ENCODE peak calls at places on chromosomes 11 and 22, in five cellular contexts. F, J, H, Q and K are unnamed samples.

GRCh38 chr22:46620588-46621242 is 529 bp downstream of the GRAMD4 start:
- DNase-seq in F (no peak), J (no peak), H (no peak), Q (no peak), K (no peak)

GRCh38 chr22:18033204-18033998 is 9.0 kb upstream of the MICAL3 start:
- DNase-seq in F (no peak), J (no peak), H (peak; percentile 41), Q (no peak), K (peak; percentile 59)

GRCh38 chr22:22820626-22821025 is 67.0 kb upstream of the IGLL5 start:
- DNase-seq in F (no peak), J (no peak), H (no peak), Q (no peak), K (no peak)

GRCh38 chr22:47929073-47929472 is 1166.6 kb downstream of the TBC1D22A start:
- DNase-seq in F (no peak), J (no peak), H (no peak), Q (no peak), K (no peak)

GRCh38 chr11:33040127-33040861 is 922 bp downstream of the TCP11L1 start:
- DNase-seq in F (peak; percentile 34), J (no peak), H (peak; percentile 44), Q (no peak), K (no peak)

GRCh38 chr22:19687561-19688300 is 26.6 kb upstream of the SEPTIN5 start:
- DNase-seq in F (no peak), J (no peak), H (no peak), Q (no peak), K (no peak)

GRCh38 chr22:39309881-39310714 is 9.3 kb downstream of the RPL3 start:
- DNase-seq in F (peak; percentile 70), J (no peak), H (peak; percentile 58), Q (no peak), K (peak; percentile 88)

GRCh38 chr11:76166314-76166713 is 40.0 kb downstream of the WNT11 start:
- DNase-seq in F (no peak), J (no peak), H (no peak), Q (no peak), K (no peak)

GRCh38 chr22:16966251-16966650 is 41.8 kb downstream of the GAB4 start:
- DNase-seq in F (no peak), J (no peak), H (no peak), Q (no peak), K (no peak)

GRCh38 chr11:102552447-102553200 is 22.1 kb upstream of the MMP7 start:
- DNase-seq in F (peak; percentile 45), J (no peak), H (peak; percentile 65), Q (no peak), K (peak; percentile 51)

GRCh38 chr11:134331565-134332188 is at the start of gene GLB1L2:
- DNase-seq in F (peak; percentile 79), J (peak; percentile 92), H (no peak), Q (peak; percentile 75), K (peak; percentile 73)

GRCh38 chr22:24827305-24827704 is 21.3 kb downstream of the SGSM1 start:
- DNase-seq in F (no peak), J (no peak), H (no peak), Q (no peak), K (no peak)

GRCh38 chr11:69135420-69136363 is 20.0 kb upstream of the SMIM38 start:
- DNase-seq in F (no peak), J (no peak), H (no peak), Q (no peak), K (no peak)
- H2BK120ac ChIP-seq in F (no peak overlapping the region), J (no peak overlapping the region), H (no peak overlapping the region), Q (no peak overlapping the region), K (no peak overlapping the region)

GRCh38 chr11:34960277-34960676 is 43.9 kb downstream of the PDHX start:
- DNase-seq in F (no peak), J (no peak), H (no peak), Q (no peak), K (no peak)

GRCh38 chr11:34963351-34963750 is 46.9 kb downstream of the PDHX start:
- DNase-seq in F (no peak), J (no peak), H (no peak), Q (no peak), K (no peak)

GRCh38 chr11:34964610-34965331 is 48.4 kb downstream of the PDHX start:
- DNase-seq in F (no peak), J (no peak), H (no peak), Q (no peak), K (no peak)

GRCh38 chr11:34959770-34960169 is 43.4 kb downstream of the PDHX start:
- DNase-seq in F (no peak), J (no peak), H (no peak), Q (no peak), K (no peak)

DNA sequence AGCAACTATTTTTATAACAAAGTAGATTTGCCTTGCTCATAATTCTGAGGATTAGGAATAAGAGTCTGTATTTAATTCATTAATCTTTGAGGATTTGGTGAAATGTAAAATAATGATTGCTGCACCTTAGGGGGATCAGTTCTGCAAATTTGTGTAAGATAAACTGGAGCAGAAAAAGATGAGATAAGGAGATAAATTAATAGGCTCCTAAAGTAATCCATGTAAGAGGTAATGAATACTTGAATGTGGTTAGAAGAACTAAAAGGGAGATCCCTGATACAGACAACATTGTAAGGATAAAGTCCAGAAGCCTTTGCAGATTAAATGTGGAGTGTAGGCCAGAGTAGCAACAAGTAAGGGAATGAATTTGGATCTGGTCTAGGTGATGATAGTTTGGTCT is 45.6 kb downstream of the PDHX start:
- DNase-seq in F (no peak), J (no peak), H (no peak), Q (no peak), K (no peak)
- H2BK120ac ChIP-seq in F (no peak overlapping the region), J (no peak overlapping the region), H (no peak overlapping the region), Q (no peak overlapping the region), K (no peak overlapping the region)

GRCh38 chr11:44963948-44964347 is 13.3 kb upstream of the TP53I11 start:
- DNase-seq in F (no peak), J (no peak), H (no peak), Q (no peak), K (no peak)
- H2BK120ac ChIP-seq in F (no peak overlapping the region), J (no peak overlapping the region), H (no peak overlapping the region), Q (peak overlapping the region; percentile 84), K (no peak overlapping the region)

GRCh38 chr22:27768027-27768640 is 33.4 kb downstream of the MN1 start:
- DNase-seq in F (no peak), J (no peak), H (no peak), Q (no peak), K (no peak)

GRCh38 chr22:27765706-27766291 is 35.8 kb downstream of the MN1 start:
- DNase-seq in F (no peak), J (no peak), H (no peak), Q (no peak), K (no peak)

GRCh38 chr22:27771637-27772369 is 29.8 kb downstream of the MN1 start:
- DNase-seq in F (no peak), J (no peak), H (no peak), Q (no peak), K (no peak)

GRCh38 chr22:27766679-27767078 is 34.9 kb downstream of the MN1 start:
- DNase-seq in F (no peak), J (no peak), H (no peak), Q (no peak), K (no peak)

GRCh38 chr22:27769012-27769411 is 32.5 kb downstream of the MN1 start:
- DNase-seq in F (no peak), J (no peak), H (no peak), Q (no peak), K (no peak)
- H2BK120ac ChIP-seq in F (no peak overlapping the region), J (no peak overlapping the region), H (no peak overlapping the region), Q (no peak overlapping the region), K (no peak overlapping the region)

GRCh38 chr11:69011624-69012091 is 1.4 kb downstream of the MRGPRF start:
- DNase-seq in F (no peak), J (no peak), H (no peak), Q (no peak), K (no peak)

GRCh38 chr11:69012092-69013008 is 696 bp downstream of the MRGPRF start:
- DNase-seq in F (no peak), J (no peak), H (peak; percentile 57), Q (no peak), K (no peak)

GRCh38 chr11:69014936-69015549 is 2.0 kb upstream of the MRGPRF start:
- DNase-seq in F (no peak), J (no peak), H (no peak), Q (no peak), K (no peak)

GRCh38 chr11:69013009-69013951 is at the start of gene MRGPRF:
- DNase-seq in F (peak; percentile 88), J (peak; percentile 75), H (peak; percentile 91), Q (no peak), K (no peak)

GRCh38 chr11:69014084-69014935 is 1.3 kb upstream of the MRGPRF start:
- DNase-seq in F (no peak), J (peak; percentile 50), H (peak; percentile 82), Q (no peak), K (no peak)
- H2BK120ac ChIP-seq in F (no peak overlapping the region), J (no peak overlapping the region), H (peak overlapping the region; percentile 96), Q (peak overlapping the region; percentile 24), K (no peak overlapping the region)

GRCh38 chr11:5690216-5690615 is 626 bp downstream of the TRIM22 start:
- DNase-seq in F (peak; percentile 15), J (no peak), H (peak; percentile 40), Q (no peak), K (no peak)
- H2BK120ac ChIP-seq in F (no peak overlapping the region), J (no peak overlapping the region), H (peak overlapping the region; percentile 98), Q (no peak overlapping the region), K (peak overlapping the region; percentile 40)

DNA sequence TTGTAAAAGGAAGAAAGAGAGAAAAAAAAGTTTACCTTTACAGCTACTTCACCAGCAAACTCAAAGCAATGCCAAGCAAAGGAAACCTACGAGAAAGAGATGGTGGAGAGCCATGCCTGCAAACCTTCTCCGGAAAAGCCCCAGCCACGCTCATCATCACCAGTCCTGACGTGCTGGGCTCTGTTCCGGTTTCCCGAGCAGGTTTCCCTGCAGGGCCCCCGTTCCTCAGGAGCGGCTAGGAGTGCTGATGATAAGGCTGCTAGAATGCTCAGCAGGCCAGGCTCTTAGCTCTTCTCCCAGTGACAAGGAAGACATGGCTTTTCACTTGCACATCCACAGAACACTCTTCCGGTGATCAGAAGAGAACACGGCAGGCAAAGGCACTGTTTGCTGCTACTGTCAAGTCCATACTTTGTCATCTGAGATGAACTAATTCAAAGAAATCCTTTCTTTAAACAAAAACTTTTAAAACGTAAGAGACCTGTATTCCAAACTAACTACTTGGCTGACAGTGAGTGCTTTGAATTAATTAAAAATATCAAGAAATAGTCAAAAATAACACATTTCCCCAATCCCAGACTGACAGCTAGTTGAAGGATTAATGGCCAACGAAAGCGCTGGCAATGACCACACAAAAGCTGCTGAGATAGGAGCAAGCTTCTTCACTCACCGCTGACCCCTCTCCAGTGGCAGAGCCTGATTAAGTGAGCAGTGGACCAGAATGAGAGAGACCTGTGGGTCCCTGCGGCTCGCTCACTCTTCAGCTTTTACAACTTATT is 35.8 kb downstream of the DUSP8 start:
- DNase-seq in F (no peak), J (no peak), H (no peak), Q (no peak), K (no peak)
- H2BK120ac ChIP-seq in F (no peak overlapping the region), J (no peak overlapping the region), H (no peak overlapping the region), Q (no peak overlapping the region), K (no peak overlapping the region)